ENCODE peak calls at places on chromosomes 4 and X, in four cellular contexts. Z is esophagus squamous epithelium, G is uterus, T is kidney epithelial cell. L is an unnamed sample.

GRCh38 chrX:82556588-82556987 is 951.5 kb upstream of the POU3F4 start:
- DNase-seq in Z (no peak), G (no peak), T (no peak), L (no peak)

GRCh38 chrX:3550160-3550765 is 163.2 kb downstream of the PRKX start:
- DNase-seq in Z (no peak), G (no peak), T (no peak), L (no peak)

GRCh38 chrX:140149761-140150160 is 184.4 kb upstream of the CXorf66 start:
- DNase-seq in Z (no peak), G (no peak), T (no peak), L (no peak)

GRCh38 chr4:4426511-4427477 is 39.9 kb downstream of the NSG1 start:
- DNase-seq in Z (no peak), G (peak; percentile 7), T (peak; percentile 25), L (no peak)

GRCh38 chrX:85326234-85327059 is 53.0 kb downstream of the POF1B start:
- DNase-seq in Z (peak; percentile 0), G (no peak), T (no peak), L (no peak)

GRCh38 chrX:110795645-110796510 is at the start of gene CHRDL1:
- DNase-seq in Z (no peak), G (peak; percentile 62), T (no peak), L (no peak)

GRCh38 chr4:1283711-1284110 is 6.0 kb upstream of the MAEA start:
- DNase-seq in Z (no peak), G (no peak), T (no peak), L (no peak)

GRCh38 chr4:16977081-16977480 is 78.6 kb upstream of the LDB2 start:
- DNase-seq in Z (no peak), G (no peak), T (no peak), L (no peak)

GRCh38 chr4:27684501-27685077 is 823.9 kb downstream of the STIM2 start:
- DNase-seq in Z (no peak), G (no peak), T (no peak), L (no peak)

GRCh38 chr4:145351162-145351561 is 130.5 kb upstream of the SMAD1 start:
- DNase-seq in Z (no peak), G (no peak), T (no peak), L (no peak)

GRCh38 chrX:8879750-8880149 is 78.6 kb upstream of the FAM9A start:
- DNase-seq in Z (no peak), G (no peak), T (no peak), L (no peak)

GRCh38 chr4:105277702-105278101 is 131.0 kb downstream of the TET2 start:
- DNase-seq in Z (no peak), G (no peak), T (no peak), L (no peak)

GRCh38 chrX:103531002-103531401 is 11.7 kb upstream of the RAB40A start:
- DNase-seq in Z (no peak), G (no peak), T (no peak), L (no peak)

GRCh38 chrX:103817502-103817901 is 14.6 kb downstream of the RAB9B start:
- DNase-seq in Z (no peak), G (no peak), T (no peak), L (no peak)

GRCh38 chr4:173717581-173717980 is 187.6 kb upstream of the HAND2 start:
- DNase-seq in Z (no peak), G (no peak), T (no peak), L (no peak)

GRCh38 chr4:59971952-59972351 is 1228.2 kb upstream of the ADGRL3 start:
- DNase-seq in Z (no peak), G (no peak), T (no peak), L (no peak)

GRCh38 chr4:58590714-58591113 is 1480.5 kb upstream of the IGFBP7 start:
- DNase-seq in Z (no peak), G (no peak), T (no peak), L (no peak)

GRCh38 chrX:149453030-149453429 is 52.1 kb downstream of the IDS start:
- DNase-seq in Z (no peak), G (no peak), T (peak; percentile 12), L (no peak)

GRCh38 chrX:54825716-54826428 is 18.3 kb downstream of the MAGED2 start:
- DNase-seq in Z (no peak), G (no peak), T (no peak), L (no peak)

GRCh38 chr4:2827874-2828751 is 15.5 kb upstream of the ADD1 start:
- DNase-seq in Z (no peak), G (no peak), T (no peak), L (no peak)

GRCh38 chr4:168882650-168883233 is 127.3 kb downstream of the CBR4 start:
- DNase-seq in Z (no peak), G (no peak), T (peak; percentile 34), L (no peak)

GRCh38 chrX:42694260-42694815 is 83.6 kb downstream of the PPP1R2C start:
- DNase-seq in Z (no peak), G (no peak), T (no peak), L (no peak)

GRCh38 chr4:69601065-69601464 is 38.4 kb downstream of the UGT2A2 start:
- DNase-seq in Z (no peak), G (no peak), T (no peak), L (no peak)

GRCh38 chr4:152992027-152992426 is 55.9 kb downstream of the FHDC1 start:
- DNase-seq in Z (no peak), G (no peak), T (no peak), L (no peak)

GRCh38 chr4:83252782-83253405 is 31.7 kb downstream of the COQ2 start:
- DNase-seq in Z (peak; percentile 23), G (no peak), T (no peak), L (no peak)

GRCh38 chr4:55396305-55397023 is 707 bp downstream of the TMEM165 start:
- DNase-seq in Z (no peak), G (peak; percentile 55), T (no peak), L (no peak)

GRCh38 chrX:151970661-151971060 is 3.8 kb downstream of the GABRE start:
- DNase-seq in Z (no peak), G (peak; percentile 69), T (no peak), L (peak; percentile 11)

GRCh38 chr4:74157116-74157742 is 689 bp upstream of the MTHFD2L start:
- DNase-seq in Z (no peak), G (no peak), T (no peak), L (no peak)

GRCh38 chr4:89722517-89722916 is 114.4 kb downstream of the SNCA start:
- DNase-seq in Z (no peak), G (no peak), T (no peak), L (no peak)

GRCh38 chr4:147760176-147760575 is 28.3 kb downstream of the ARHGAP10 start:
- DNase-seq in Z (no peak), G (no peak), T (no peak), L (no peak)

GRCh38 chrX:16666541-16666940 is 16.6 kb downstream of the S100G start:
- DNase-seq in Z (no peak), G (no peak), T (peak; percentile 14), L (no peak)

GRCh38 chr4:70654605-70655011 is 11.7 kb downstream of the JCHAIN start:
- DNase-seq in Z (no peak), G (no peak), T (no peak), L (no peak)

GRCh38 chr4:54687887-54688841 is 30.4 kb downstream of the KIT start:
- DNase-seq in Z (no peak), G (no peak), T (peak; percentile 9), L (no peak)

GRCh38 chr4:89489338-89489771 is 181.8 kb upstream of the GPRIN3 start:
- DNase-seq in Z (no peak), G (no peak), T (no peak), L (no peak)

GRCh38 chr4:73740353-73740778 is at the start of gene CXCL8:
- DNase-seq in Z (no peak), G (no peak), T (no peak), L (no peak)

GRCh38 chrX:73401591-73402266 is 45.1 kb upstream of the CDX4 start:
- DNase-seq in Z (no peak), G (no peak), T (no peak), L (no peak)
- H3K4me3 ChIP-seq in Z (no peak overlapping the region), G (no peak overlapping the region), T (no peak overlapping the region), L (no peak overlapping the region)

GRCh38 chrX:51836823-51837222 is 56.6 kb upstream of the MAGED1 start:
- DNase-seq in Z (no peak), G (no peak), T (no peak), L (no peak)

GRCh38 chrX:51837451-51837850 is 56.0 kb upstream of the MAGED1 start:
- DNase-seq in Z (no peak), G (no peak), T (no peak), L (no peak)

GRCh38 chrX:51837926-51838325 is 55.5 kb upstream of the MAGED1 start:
- DNase-seq in Z (no peak), G (peak; percentile 41), T (no peak), L (no peak)

DNA sequence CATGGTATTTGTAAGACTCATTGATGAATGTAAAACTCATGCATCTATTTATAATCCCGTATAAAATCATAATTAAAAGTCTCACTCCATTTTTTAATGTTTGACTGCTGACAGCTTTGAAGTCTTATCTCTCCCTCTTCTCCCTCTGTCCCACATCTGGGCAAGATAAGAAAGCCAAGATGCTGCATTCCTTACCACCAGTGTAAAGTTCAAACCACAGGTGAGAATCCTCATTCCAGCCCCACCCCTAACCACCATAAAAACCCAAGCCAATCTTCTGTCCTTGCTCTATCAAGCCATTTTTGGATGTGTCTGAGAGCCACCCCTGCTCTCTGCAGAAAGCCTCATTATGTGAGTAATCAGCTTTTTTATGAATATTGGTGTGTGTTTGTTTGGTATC is 59.3 kb upstream of the MAGED1 start:
- DNase-seq in Z (no peak), G (no peak), T (no peak), L (no peak)
- H3K4me3 ChIP-seq in Z (no peak overlapping the region), G (no peak overlapping the region), T (no peak overlapping the region), L (no peak overlapping the region)

GRCh38 chrX:72100824-72101351 is 30.8 kb downstream of the RTL5 start:
- DNase-seq in Z (no peak), G (no peak), T (no peak), L (no peak)
- H3K4me3 ChIP-seq in Z (no peak overlapping the region), G (no peak overlapping the region), T (no peak overlapping the region), L (no peak overlapping the region)

DNA sequence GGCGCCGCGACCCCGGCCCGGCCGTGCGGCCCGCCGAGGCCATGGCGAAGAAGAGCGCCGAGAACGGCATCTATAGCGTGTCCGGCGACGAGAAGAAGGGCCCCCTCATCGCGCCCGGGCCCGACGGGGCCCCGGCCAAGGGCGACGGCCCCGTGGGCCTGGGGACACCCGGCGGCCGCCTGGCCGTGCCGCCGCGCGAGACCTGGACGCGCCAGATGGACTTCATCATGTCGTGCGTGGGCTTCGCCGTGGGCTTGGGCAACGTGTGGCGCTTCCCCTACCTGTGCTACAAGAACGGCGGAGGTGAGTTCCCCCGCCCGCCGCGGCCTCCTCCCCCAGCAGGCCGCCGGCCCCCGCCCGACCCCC is 791 bp downstream of the SLC6A8 start:
- DNase-seq in Z (no peak), G (no peak), T (no peak), L (no peak)
- H3K4me3 ChIP-seq in Z (peak overlapping the region; percentile 42), G (peak overlapping the region; percentile 4), T (peak overlapping the region; percentile 51), L (peak overlapping the region; percentile 65)

DNA sequence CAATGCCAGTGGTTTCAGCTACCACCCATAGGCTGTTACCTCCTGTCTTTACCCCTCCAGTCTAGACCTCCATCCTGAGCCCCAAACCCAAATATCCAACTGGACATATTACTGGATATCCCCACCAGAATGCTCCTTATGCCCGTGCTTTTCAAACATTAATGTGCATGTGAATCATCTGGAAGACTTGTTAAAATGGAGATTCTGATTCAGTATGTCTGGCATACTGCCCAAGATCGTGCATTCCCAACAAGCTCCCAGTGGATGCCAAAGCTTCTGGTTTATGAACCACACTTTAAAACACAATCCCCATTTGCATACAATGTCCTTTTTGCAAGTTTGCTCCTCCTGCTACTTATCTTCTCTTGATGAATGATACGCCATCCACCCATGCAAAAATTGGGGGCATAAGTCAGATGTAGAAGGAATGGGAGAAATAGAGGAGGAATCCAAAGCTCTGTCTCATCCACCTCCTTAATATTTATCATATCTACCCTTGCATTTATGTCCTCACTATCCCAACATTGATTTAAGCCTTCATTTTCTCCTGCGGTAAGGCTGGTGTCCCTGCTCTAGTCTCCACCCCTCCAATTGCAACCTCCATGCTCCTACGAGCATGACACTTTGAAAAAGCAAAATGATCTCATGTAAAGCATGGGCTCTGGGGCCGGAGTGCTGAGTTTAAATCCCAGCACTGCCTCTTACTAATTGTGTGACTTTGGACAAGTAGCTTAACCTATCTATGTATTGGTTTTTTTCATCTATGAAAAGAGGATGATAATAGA is 7.4 kb upstream of the PGRMC1 start:
- DNase-seq in Z (no peak), G (no peak), T (peak; percentile 68), L (no peak)
- H3K4me3 ChIP-seq in Z (no peak overlapping the region), G (no peak overlapping the region), T (no peak overlapping the region), L (no peak overlapping the region)

L was measured in thoracic aorta.